ENCODE peak calls at places on chromosomes 13 and 19, in six cellular contexts. O is fibroblast of pulmonary artery, I is epithelial cell of proximal tubule, S is transverse colon, Y is IMR-90, T is fibroblast of the aortic adventitia. R is an unnamed sample.

GRCh38 chr13:104571890-104572229 is 1505.6 kb upstream of the SLC10A2 start:
- DNase-seq in O (no peak), I (no peak), S (no peak), Y (no peak), T (no peak), R (no peak)

GRCh38 chr13:96091164-96091931 is 1.4 kb downstream of the HS6ST3 start:
- DNase-seq in O (no peak), I (no peak), S (no peak), Y (no peak), T (peak; percentile 25), R (no peak)

GRCh38 chr13:99196466-99197256 is 4.0 kb upstream of the UBAC2 start:
- DNase-seq in O (peak; percentile 9), I (no peak), S (no peak), Y (no peak), T (no peak), R (no peak)

GRCh38 chr19:43774103-43774939 is 6.5 kb downstream of the KCNN4 start:
- DNase-seq in O (peak; percentile 57), I (no peak), S (peak; percentile 78), Y (peak; percentile 58), T (peak; percentile 58), R (no peak)

GRCh38 chr19:17669419-17669818 is 18.7 kb downstream of the UNC13A start:
- DNase-seq in O (no peak), I (no peak), S (no peak), Y (no peak), T (no peak), R (no peak)

GRCh38 chr19:38649305-38650179 is 2.1 kb downstream of the ACTN4 start:
- DNase-seq in O (no peak), I (no peak), S (peak; percentile 86), Y (no peak), T (peak; percentile 41), R (peak; percentile 80)

GRCh38 chr19:39502640-39503417 is 4.1 kb downstream of the DLL3 start:
- DNase-seq in O (peak; percentile 77), I (no peak), S (peak; percentile 63), Y (peak; percentile 73), T (peak; percentile 63), R (peak; percentile 65)

GRCh38 chr19:49588370-49589122 is 2.4 kb upstream of the PRR12 start:
- DNase-seq in O (no peak), I (no peak), S (no peak), Y (no peak), T (no peak), R (no peak)

GRCh38 chr13:90615236-90615635 is 732.3 kb upstream of the MIR17HG start:
- DNase-seq in O (no peak), I (no peak), S (no peak), Y (no peak), T (no peak), R (no peak)

GRCh38 chr19:2266183-2266993 is 10.2 kb upstream of the JSRP1 start:
- DNase-seq in O (peak; percentile 82), I (no peak), S (peak; percentile 93), Y (peak; percentile 75), T (peak; percentile 76), R (peak; percentile 63)

GRCh38 chr13:79485014-79485441 is 4.1 kb downstream of the NDFIP2 start:
- DNase-seq in O (peak; percentile 84), I (peak; percentile 97), S (peak; percentile 56), Y (peak; percentile 83), T (peak; percentile 87), R (peak; percentile 10)

GRCh38 chr13:29472317-29472961 is 123.0 kb downstream of the SLC7A1 start:
- DNase-seq in O (peak; percentile 76), I (no peak), S (peak; percentile 51), Y (peak; percentile 58), T (peak; percentile 70), R (peak; percentile 64)

GRCh38 chr13:110944121-110944967 is 29.5 kb upstream of the ANKRD10 start:
- DNase-seq in O (peak; percentile 78), I (no peak), S (peak; percentile 20), Y (peak; percentile 69), T (peak; percentile 69), R (peak; percentile 28)

GRCh38 chr13:35470671-35471465 is 5.6 kb downstream of the MAB21L1 start:
- DNase-seq in O (peak; percentile 24), I (no peak), S (peak; percentile 9), Y (peak; percentile 2), T (peak; percentile 53), R (no peak)

GRCh38 chr13:33006646-33007045 is 9.6 kb upstream of the KL start:
- DNase-seq in O (no peak), I (no peak), S (no peak), Y (no peak), T (no peak), R (no peak)

GRCh38 chr19:16936901-16937300 is 48.1 kb downstream of the F2RL3 start:
- DNase-seq in O (no peak), I (no peak), S (no peak), Y (no peak), T (no peak), R (no peak)

GRCh38 chr19:36573020-36573947 is at the start of gene ZNF529:
- DNase-seq in O (peak; percentile 91), I (peak; percentile 62), S (peak; percentile 90), Y (peak; percentile 86), T (peak; percentile 85), R (peak; percentile 96)
- TF ChIP-seq CTCF in O (no peak), I (no peak), S (no peak), Y (no peak), T (no peak), R (no peak)

GRCh38 chr13:41408061-41408460 is 49.3 kb upstream of the RGCC start:
- DNase-seq in O (no peak), I (no peak), S (no peak), Y (no peak), T (peak; percentile 9), R (no peak)

GRCh38 chr13:41409611-41410010 is 47.7 kb upstream of the RGCC start:
- DNase-seq in O (no peak), I (no peak), S (no peak), Y (no peak), T (no peak), R (no peak)

GRCh38 chr13:41413907-41414306 is 43.4 kb upstream of the RGCC start:
- DNase-seq in O (no peak), I (no peak), S (no peak), Y (no peak), T (no peak), R (no peak)

GRCh38 chr13:41411060-41411459 is 46.3 kb upstream of the RGCC start:
- DNase-seq in O (no peak), I (no peak), S (no peak), Y (no peak), T (no peak), R (no peak)

GRCh38 chr13:41411536-41411935 is 45.8 kb upstream of the RGCC start:
- DNase-seq in O (peak; percentile 76), I (no peak), S (no peak), Y (peak; percentile 71), T (peak; percentile 66), R (peak; percentile 28)
- TF ChIP-seq CTCF in O (peak; percentile 41), I (peak; percentile 55), S (no peak), Y (peak; percentile 67), T (peak; percentile 36), R (no peak)

GRCh38 chr19:6393074-6393981 is at the start of gene GTF2F1:
- DNase-seq in O (peak; percentile 97), I (peak; percentile 62), S (peak; percentile 93), Y (peak; percentile 95), T (peak; percentile 96), R (peak; percentile 87)
- TF ChIP-seq CTCF in O (peak; percentile 23), I (no peak), S (peak; percentile 31), Y (peak; percentile 8), T (peak; percentile 29), R (no peak)

GRCh38 chr19:30664358-30665058 is 292.3 kb downstream of the ZNF536 start:
- DNase-seq in O (no peak), I (no peak), S (no peak), Y (peak; percentile 4), T (peak; percentile 6), R (no peak)

GRCh38 chr19:30666301-30666803 is 294.2 kb downstream of the ZNF536 start:
- DNase-seq in O (peak; percentile 29), I (no peak), S (peak; percentile 46), Y (peak; percentile 13), T (peak; percentile 29), R (peak; percentile 56)

GRCh38 chr19:30667227-30667626 is 295.0 kb downstream of the ZNF536 start:
- DNase-seq in O (no peak), I (no peak), S (no peak), Y (no peak), T (no peak), R (no peak)

GRCh38 chr19:30667746-30668145 is 295.6 kb downstream of the ZNF536 start:
- DNase-seq in O (no peak), I (no peak), S (no peak), Y (no peak), T (no peak), R (no peak)

DNA sequence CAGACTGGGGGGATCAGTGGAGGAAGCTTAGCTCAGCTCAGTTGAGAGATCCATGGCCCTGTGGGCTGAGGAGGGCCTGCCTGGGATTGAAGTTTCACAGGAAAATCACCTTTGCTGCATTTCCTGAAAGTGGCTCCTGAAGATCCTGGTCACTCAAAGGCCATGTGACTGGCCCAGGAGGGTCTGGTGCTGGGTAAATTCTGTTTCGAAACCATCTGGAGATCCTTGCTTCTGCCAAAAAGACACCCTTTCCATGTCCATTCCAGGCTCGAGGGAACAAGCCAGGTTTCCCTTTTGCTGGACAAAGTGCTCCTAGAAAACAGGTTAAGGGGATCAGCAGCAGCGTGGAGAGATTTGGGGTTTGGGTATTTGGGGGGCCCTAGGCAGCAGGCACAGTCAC is 293.3 kb downstream of the ZNF536 start:
- DNase-seq in O (no peak), I (no peak), S (no peak), Y (no peak), T (no peak), R (no peak)
- TF ChIP-seq CTCF in O (no peak), I (no peak), S (no peak), Y (no peak), T (no peak), R (no peak)

GRCh38 chr19:45677351-45678230 is 9.6 kb downstream of the GIPR start:
- DNase-seq in O (peak; percentile 90), I (peak; percentile 59), S (peak; percentile 95), Y (peak; percentile 62), T (peak; percentile 57), R (peak; percentile 98)
- TF ChIP-seq CTCF in O (no peak), I (no peak), S (peak; percentile 42), Y (no peak), T (no peak), R (peak; percentile 55)

GRCh38 chr13:51953347-51953746 is 57.9 kb downstream of the ATP7B start:
- DNase-seq in O (no peak), I (no peak), S (no peak), Y (no peak), T (no peak), R (no peak)

GRCh38 chr13:51955281-51955771 is 55.9 kb downstream of the ATP7B start:
- DNase-seq in O (no peak), I (no peak), S (peak; percentile 73), Y (no peak), T (no peak), R (no peak)

GRCh38 chr13:51946163-51946669 is 65.0 kb downstream of the ATP7B start:
- DNase-seq in O (no peak), I (no peak), S (no peak), Y (no peak), T (no peak), R (no peak)

GRCh38 chr13:51955841-51956603 is 55.2 kb downstream of the ATP7B start:
- DNase-seq in O (no peak), I (no peak), S (peak; percentile 53), Y (no peak), T (no peak), R (no peak)

DNA sequence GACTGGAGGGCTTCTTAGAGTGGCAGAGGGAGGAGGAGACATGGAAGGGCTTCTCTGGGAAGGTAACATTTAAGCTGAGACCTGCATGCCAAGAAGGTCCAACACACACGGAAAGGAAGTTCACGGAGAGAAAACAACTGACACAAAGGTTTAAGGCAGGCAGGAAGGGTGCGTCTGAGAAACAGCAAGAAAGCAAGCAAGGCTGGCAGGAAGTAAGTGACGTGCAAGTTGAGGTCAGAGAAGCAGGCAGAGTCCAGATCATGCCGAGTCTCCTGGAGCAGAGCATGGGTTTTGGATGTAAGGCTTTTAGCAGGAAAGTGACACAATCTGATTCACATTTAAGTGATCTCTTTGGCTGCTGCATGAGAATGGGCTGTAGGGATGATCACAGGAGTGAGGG is 60.5 kb downstream of the ATP7B start:
- DNase-seq in O (peak; percentile 13), I (no peak), S (no peak), Y (no peak), T (no peak), R (no peak)
- TF ChIP-seq CTCF in O (no peak), I (no peak), S (no peak), Y (no peak), T (no peak), R (no peak)